ENCODE peak calls at places on chromosome 1, in ten cellular contexts. A is IMR-90, C is ascending aorta, X is ovary, L is tibial nerve, Y is adrenal gland, Q is lung, U is upper lobe of right lung, S is Peyer's patch, H is K562. P is an unnamed sample.
A peak's percentile ranks its signal among the peaks of the same experiment; 100 is the strongest.

GRCh38 chr1:199071080-199071479 is 432.2 kb downstream of the PTPRC start:
- DNase-seq in Y (no peak), U (no peak), C (no peak), L (no peak), Q (no peak), H (no peak), X (no peak), S (no peak), A (no peak), P (no peak)

GRCh38 chr1:17999884-18000283 is 107.7 kb upstream of the IGSF21 start:
- DNase-seq in S (no peak), Y (no peak), H (no peak), X (no peak), C (no peak), Q (no peak), L (no peak), U (no peak), A (no peak), P (no peak)

GRCh38 chr1:207822602-207823451 is 71.0 kb downstream of the CD46 start:
- DNase-seq in H (peak; percentile 82), Q (peak; percentile 92), C (peak; percentile 85), L (peak; percentile 87), U (peak; percentile 86), X (peak; percentile 86), Y (peak; percentile 97), A (peak; percentile 22), S (peak; percentile 95), P (peak; percentile 86)

GRCh38 chr1:220999872-221000863 is 120.9 kb downstream of the HLX start:
- DNase-seq in H (no peak), A (no peak), Y (peak; percentile 32), S (peak; percentile 47), L (no peak), Q (peak; percentile 37), C (no peak), X (no peak), U (no peak), P (peak; percentile 24)

GRCh38 chr1:95278173-95278988 is 44.4 kb downstream of the RWDD3 start:
- DNase-seq in U (no peak), Y (no peak), S (no peak), Q (no peak), H (peak; percentile 8), C (no peak), X (no peak), L (no peak), A (no peak), P (no peak)

GRCh38 chr1:147618077-147618569 is 52.2 kb downstream of the ACP6 start:
- DNase-seq in X (no peak), S (no peak), Y (no peak), Q (no peak), C (no peak), H (no peak), L (no peak), U (no peak), A (peak; percentile 24), P (no peak)

GRCh38 chr1:205492201-205492667 is 12.2 kb upstream of the CDK18 start:
- DNase-seq in H (no peak), X (no peak), A (no peak), L (no peak), Q (no peak), S (no peak), C (no peak), Y (no peak), U (no peak), P (no peak)

GRCh38 chr1:58325797-58326196 is 220.7 kb downstream of the OMA1 start:
- DNase-seq in Y (no peak), A (no peak), Q (no peak), C (no peak), X (no peak), H (no peak), U (no peak), S (no peak), L (no peak), P (no peak)

DNA sequence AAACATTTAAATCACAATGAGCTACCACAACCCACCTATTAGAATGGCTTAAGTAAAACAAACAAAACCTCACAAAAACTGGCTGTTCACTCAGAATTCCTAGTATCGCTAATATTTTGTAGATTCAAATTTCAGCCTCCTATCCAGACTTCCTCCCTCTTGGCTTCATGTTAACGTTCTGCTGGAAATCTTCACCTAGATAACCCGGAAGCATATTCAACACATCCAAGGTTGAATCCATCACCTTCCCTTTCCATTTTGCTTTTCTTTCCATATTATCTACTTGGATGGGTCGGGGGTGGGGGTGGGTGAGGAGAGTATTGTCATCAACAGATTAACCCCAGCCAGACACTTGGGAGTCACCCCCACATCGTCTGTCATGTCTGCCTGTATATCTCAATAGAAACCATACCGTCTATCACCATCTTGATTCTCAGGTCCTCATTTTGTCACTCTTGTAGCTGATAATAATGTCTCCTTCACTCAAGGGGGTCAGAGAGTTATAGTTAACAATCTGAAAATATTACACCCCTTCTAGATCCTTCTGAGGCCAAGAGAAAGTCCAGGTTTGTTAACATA is 1.7 kb upstream of the DPH5 start:
- DNase-seq in L (no peak), C (no peak), S (no peak), X (no peak), Q (no peak), H (peak; percentile 53), U (no peak), Y (no peak), A (no peak), P (no peak)
- H3K4me3 ChIP-seq in L (no peak overlapping the region), C (no peak overlapping the region), S (no peak overlapping the region), X (no peak overlapping the region), Q (no peak overlapping the region), H (peak overlapping the region; percentile 69), U (no peak overlapping the region), Y (no peak overlapping the region), A (no peak overlapping the region), P (no peak overlapping the region)

GRCh38 chr1:201346987-201347386 is 30.5 kb downstream of the TNNT2 start:
- DNase-seq in H (no peak), S (no peak), L (no peak), U (no peak), Q (no peak), X (no peak), Y (no peak), A (no peak), C (no peak), P (no peak)

GRCh38 chr1:201349091-201349490 is 28.4 kb downstream of the TNNT2 start:
- DNase-seq in H (no peak), L (no peak), C (no peak), U (peak; percentile 3), Q (no peak), Y (no peak), X (no peak), S (no peak), A (no peak), P (no peak)

GRCh38 chr1:201347498-201348210 is 29.8 kb downstream of the TNNT2 start:
- DNase-seq in U (peak; percentile 5), Y (no peak), Q (no peak), A (no peak), C (no peak), X (no peak), H (no peak), L (no peak), S (no peak), P (no peak)

GRCh38 chr1:201346337-201346939 is 31.0 kb downstream of the TNNT2 start:
- DNase-seq in L (no peak), Q (peak; percentile 53), C (no peak), U (peak; percentile 18), Y (peak; percentile 39), X (no peak), H (peak; percentile 57), A (peak; percentile 61), S (peak; percentile 72), P (no peak)

DNA sequence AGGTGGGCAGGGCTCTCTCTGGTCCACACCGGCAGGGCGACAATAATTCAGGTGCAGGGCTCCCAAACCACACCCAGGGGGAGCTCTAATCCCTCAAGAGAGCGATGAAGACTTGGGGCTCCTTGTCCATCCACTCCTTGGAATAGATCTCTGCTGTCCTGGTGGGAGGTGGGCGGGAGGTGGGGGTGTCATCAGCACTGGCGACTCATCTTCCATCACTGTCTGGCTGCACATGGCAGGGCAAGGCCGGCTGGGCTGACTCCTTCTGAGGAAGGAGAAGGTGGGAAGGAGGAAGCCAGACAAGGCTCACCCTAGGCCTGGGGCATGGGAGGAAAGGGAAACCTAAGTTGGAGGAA is 29.3 kb downstream of the TNNT2 start:
- DNase-seq in L (no peak), C (no peak), Q (no peak), A (peak; percentile 63), U (peak; percentile 67), H (peak; percentile 72), X (no peak), Y (peak; percentile 43), S (peak; percentile 54), P (peak; percentile 42)
- TF ChIP-seq CTCF in L (peak; percentile 48), C (no peak), Q (peak; percentile 13), A (peak; percentile 82), U (peak; percentile 50), H (peak; percentile 81), X (no peak), Y (peak; percentile 48), S (peak; percentile 56), P (no peak)

DNA sequence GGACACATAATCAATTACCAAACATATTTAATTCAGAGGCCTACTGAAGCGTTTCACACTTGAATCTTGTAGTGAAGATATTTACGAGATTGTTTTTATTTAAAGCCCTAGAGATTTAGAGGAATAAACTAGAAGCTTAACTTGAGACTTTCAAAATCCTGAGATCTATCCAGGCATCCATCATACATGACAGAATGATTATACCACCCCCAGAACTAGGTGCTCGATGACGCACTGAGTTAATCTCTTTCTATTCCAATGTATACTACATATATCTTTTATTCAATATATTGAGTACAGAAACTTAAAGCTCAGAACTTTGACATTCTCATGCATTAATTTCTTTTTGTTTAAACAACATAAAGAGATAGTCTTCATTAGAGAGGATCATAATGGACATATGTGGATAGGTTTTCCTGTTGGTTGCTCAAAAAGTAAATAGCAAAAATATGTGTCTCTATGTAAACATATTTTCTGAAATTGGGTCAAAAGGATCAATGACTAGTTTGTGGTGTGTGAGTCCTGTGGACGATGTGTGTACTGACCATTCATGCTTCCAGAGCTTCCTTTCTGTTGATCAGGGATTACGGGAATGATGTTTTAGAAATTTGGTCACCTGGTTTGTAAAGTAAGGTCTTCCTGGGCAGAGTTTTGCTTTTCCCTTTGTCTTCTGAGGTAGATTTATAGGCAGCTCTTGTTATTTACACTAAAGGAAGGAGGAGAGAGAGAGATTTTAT is 171.4 kb upstream of the HMCN1 start:
- DNase-seq in Q (no peak), Y (no peak), H (no peak), U (no peak), A (no peak), S (no peak), C (no peak), L (no peak), X (no peak), P (no peak)
- H3K4me1 ChIP-seq in Q (peaks cover 5% of the 10 kb centered on the region), Y (peaks cover 9% of the 10 kb centered on the region), H (no peaks in the 10 kb centered on the region), U (peaks cover 7% of the 10 kb centered on the region), A (peaks cover 8% of the 10 kb centered on the region), S (peaks cover 12% of the 10 kb centered on the region), C (no peaks in the 10 kb centered on the region), L (no peaks in the 10 kb centered on the region), X (no peaks in the 10 kb centered on the region), P (peaks cover 25% of the 10 kb centered on the region)

GRCh38 chr1:42682739-42683529 is 716 bp downstream of the YBX1 start:
- DNase-seq in U (peak; percentile 92), L (peak; percentile 50), S (peak; percentile 89), Q (peak; percentile 74), A (peak; percentile 69), X (peak; percentile 79), Y (peak; percentile 76), H (peak; percentile 93), C (peak; percentile 17), P (peak; percentile 79)

GRCh38 chr1:42690477-42691156 is 8.4 kb downstream of the YBX1 start:
- DNase-seq in H (no peak), Y (no peak), L (no peak), Q (no peak), U (no peak), X (no peak), C (no peak), A (peak; percentile 14), S (no peak), P (no peak)

GRCh38 chr1:42684139-42684538 is 1.9 kb downstream of the YBX1 start:
- DNase-seq in A (peak; percentile 16), U (no peak), S (no peak), Q (no peak), C (no peak), Y (no peak), X (no peak), L (no peak), H (peak; percentile 53), P (peak; percentile 23)

GRCh38 chr1:42689912-42690311 is 7.7 kb downstream of the YBX1 start:
- DNase-seq in U (no peak), L (no peak), Q (no peak), A (no peak), Y (no peak), S (peak; percentile 58), C (no peak), H (no peak), X (no peak), P (no peak)

DNA sequence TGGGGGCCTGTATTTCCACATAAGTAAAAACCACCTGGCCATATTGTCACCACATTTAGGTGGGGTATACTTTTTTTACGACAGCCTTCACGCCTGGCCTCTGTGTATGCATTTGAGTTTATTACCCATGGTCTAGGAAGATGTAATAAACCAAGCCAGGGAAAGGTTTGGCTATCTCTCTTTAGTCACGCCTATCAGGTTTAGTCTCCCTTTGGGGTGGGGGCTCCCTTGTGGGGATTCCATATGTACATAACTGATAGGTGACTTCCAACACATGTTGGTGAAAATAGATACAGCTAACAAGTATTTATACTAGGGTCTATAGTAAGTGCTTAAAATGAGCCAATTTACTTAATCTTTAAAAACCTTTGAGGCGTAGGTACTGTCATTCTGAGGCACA is 4.2 kb downstream of the YBX1 start:
- DNase-seq in C (no peak), X (no peak), Y (no peak), H (peak; percentile 83), L (no peak), S (no peak), U (no peak), A (no peak), Q (no peak), P (no peak)
- H3K4me3 ChIP-seq in C (no peak overlapping the region), X (no peak overlapping the region), Y (no peak overlapping the region), H (peak overlapping the region; percentile 77), L (no peak overlapping the region), S (no peak overlapping the region), U (no peak overlapping the region), A (no peak overlapping the region), Q (no peak overlapping the region), P (no peak overlapping the region)

P was measured in mucosa of descending colon.